ENCODE peak calls at places on chromosomes 12 and 14, in ten cellular contexts. S, Y, X, Q, D, V, H, R, J and W are unnamed samples.

GRCh38 chr14:33986804-33987203 is 35.9 kb upstream of the EGLN3 start:
- DNase-seq in S (peak; percentile 90), J (no peak), X (peak; percentile 54), Q (no peak), R (peak; percentile 30), V (no peak), H (peak; percentile 39), Y (no peak), D (peak; percentile 3), W (no peak)

GRCh38 chr12:124740691-124741137 is 123.0 kb downstream of the SCARB1 start:
- DNase-seq in D (peak; percentile 87), R (no peak), H (no peak), J (no peak), Y (no peak), X (no peak), V (peak; percentile 27), Q (peak; percentile 52), S (peak; percentile 61), W (no peak)

GRCh38 chr12:20268121-20268732 is 100.1 kb upstream of the PDE3A start:
- DNase-seq in H (no peak), Q (no peak), X (no peak), D (no peak), Y (no peak), V (no peak), S (peak; percentile 80), J (no peak), R (peak; percentile 11), W (no peak)

GRCh38 chr12:121239335-121239678 is 29.4 kb downstream of the P2RX4 start:
- DNase-seq in S (no peak), V (no peak), D (no peak), R (no peak), Q (no peak), H (no peak), X (no peak), Y (peak; percentile 48), J (no peak), W (no peak)

GRCh38 chr12:57093412-57094193 is 4.7 kb downstream of the NAB2 start:
- DNase-seq in V (peak; percentile 77), Q (peak; percentile 92), J (peak; percentile 21), Y (peak; percentile 54), X (peak; percentile 59), R (peak; percentile 77), H (peak; percentile 94), D (peak; percentile 38), S (peak; percentile 87), W (peak; percentile 75)

GRCh38 chr12:77686760-77687159 is 143.9 kb upstream of the NAV3 start:
- DNase-seq in Y (peak; percentile 15), J (no peak), R (no peak), V (no peak), Q (no peak), S (peak; percentile 21), X (no peak), D (peak; percentile 18), H (no peak), W (no peak)

GRCh38 chr14:83632375-83632774 is 1897.6 kb upstream of the FLRT2 start:
- DNase-seq in S (no peak), Q (no peak), Y (peak; percentile 57), J (no peak), V (no peak), R (no peak), X (no peak), D (no peak), H (no peak), W (no peak)

GRCh38 chr12:65720136-65720535 is 104.1 kb upstream of the HMGA2 start:
- DNase-seq in V (no peak), R (no peak), J (no peak), H (no peak), Q (no peak), D (no peak), S (peak; percentile 85), Y (no peak), X (no peak), W (no peak)

GRCh38 chr14:72519543-72519942 is 374.4 kb downstream of the DPF3 start:
- DNase-seq in Q (no peak), H (no peak), D (no peak), X (no peak), J (no peak), Y (no peak), R (no peak), V (no peak), S (no peak), W (no peak)

GRCh38 chr14:24690492-24690891 is 56.5 kb upstream of the GZMB start:
- DNase-seq in R (no peak), X (no peak), S (no peak), J (no peak), H (no peak), D (no peak), Q (no peak), V (no peak), Y (no peak), W (no peak)

GRCh38 chr12:53726342-53726741 is 910 bp downstream of the CALCOCO1 start:
- DNase-seq in X (no peak), Q (peak; percentile 49), D (no peak), H (no peak), R (no peak), S (no peak), Y (peak; percentile 18), V (no peak), J (no peak), W (no peak)

GRCh38 chr12:11710431-11710830 is 61.0 kb downstream of the ETV6 start:
- DNase-seq in D (no peak), V (no peak), X (no peak), H (no peak), J (no peak), S (no peak), Q (no peak), R (no peak), Y (no peak), W (no peak)

GRCh38 chr12:69719336-69720316 is 19.0 kb upstream of the RAB3IP start:
- DNase-seq in V (no peak), S (no peak), R (peak; percentile 2), X (no peak), H (no peak), J (no peak), Q (no peak), Y (no peak), D (no peak), W (no peak)

GRCh38 chr12:131897875-131898274 is 3.5 kb downstream of the ULK1 start:
- DNase-seq in Y (no peak), J (no peak), V (no peak), S (no peak), H (no peak), X (no peak), D (no peak), R (no peak), Q (no peak), W (peak; percentile 5)

GRCh38 chr14:29348504-29348903 is 579.1 kb downstream of the PRKD1 start:
- DNase-seq in Y (no peak), J (no peak), V (no peak), H (no peak), Q (no peak), R (no peak), D (no peak), X (no peak), S (peak; percentile 1), W (no peak)

GRCh38 chr12:54228471-54228870 is 39.7 kb upstream of the SMUG1 start:
- DNase-seq in Q (no peak), Y (peak; percentile 17), X (no peak), V (no peak), S (no peak), J (no peak), R (no peak), D (no peak), H (no peak), W (no peak)

GRCh38 chr14:77542349-77543239 is 44.0 kb upstream of the ISM2 start:
- DNase-seq in S (peak; percentile 35), Y (peak; percentile 52), R (no peak), H (no peak), X (no peak), D (peak; percentile 91), Q (no peak), V (no peak), J (no peak), W (no peak)

GRCh38 chr12:51393676-51394545 is 2.7 kb upstream of the GALNT6 start:
- DNase-seq in X (no peak), H (no peak), J (no peak), D (peak; percentile 85), V (peak; percentile 30), S (peak; percentile 74), Y (no peak), Q (no peak), R (peak; percentile 64), W (no peak)